ENCODE peak calls at places on chromosomes 16 and 17, in nine cellular contexts. T, H, F, Z, R, C, U, Q and E are unnamed samples.

GRCh38 chr17:54780238-54780637 is 120.4 kb upstream of the TOM1L1 start:
- DNase-seq in T (no peak), H (no peak), F (no peak), Z (no peak), R (no peak), C (no peak), U (no peak), Q (no peak), E (no peak)

GRCh38 chr17:42270596-42270995 is 5.6 kb downstream of the STAT5B start:
- DNase-seq in T (no peak), H (no peak), F (no peak), Z (no peak), R (no peak), C (no peak), U (no peak), Q (no peak), E (no peak)

GRCh38 chr16:72198021-72198420 is 26.1 kb upstream of the PMFBP1 start:
- DNase-seq in T (no peak), H (peak), F (no peak), Z (no peak), R (peak), C (no peak), U (no peak), Q (peak), E (no peak)

GRCh38 chr16:56625140-56625942 is at the start of gene MT1E:
- DNase-seq in T (no peak), H (peak), F (peak), Z (no peak), R (peak), C (no peak), U (no peak), Q (no peak), E (no peak)

GRCh38 chr16:73020409-73020884 is 27.5 kb downstream of the ZFHX3 start:
- DNase-seq in T (no peak), H (peak), F (peak), Z (no peak), R (peak), C (no peak), U (no peak), Q (peak), E (no peak)

GRCh38 chr17:61635913-61636432 is 45.0 kb upstream of the NACA2 start:
- DNase-seq in T (no peak), H (no peak), F (peak), Z (peak), R (peak), C (peak), U (no peak), Q (peak), E (peak)

GRCh38 chr16:48617104-48617503 is 7.1 kb upstream of the N4BP1 start:
- DNase-seq in T (no peak), H (peak), F (no peak), Z (no peak), R (no peak), C (no peak), U (no peak), Q (no peak), E (peak)

GRCh38 chr16:85473909-85474640 is 139.0 kb upstream of the GSE1 start:
- DNase-seq in T (no peak), H (peak), F (no peak), Z (no peak), R (no peak), C (no peak), U (no peak), Q (no peak), E (no peak)

GRCh38 chr16:23597003-23597756 is 1.1 kb upstream of the NDUFAB1 start:
- DNase-seq in T (peak), H (peak), F (peak), Z (peak), R (no peak), C (no peak), U (no peak), Q (peak), E (peak)

GRCh38 chr16:29696881-29697331 is 17.9 kb downstream of the QPRT start:
- DNase-seq in T (no peak), H (no peak), F (no peak), Z (no peak), R (no peak), C (no peak), U (no peak), Q (no peak), E (no peak)

GRCh38 chr17:41739661-41740352 is 5.4 kb upstream of the HAP1 start:
- DNase-seq in T (no peak), H (no peak), F (peak), Z (no peak), R (peak), C (no peak), U (no peak), Q (no peak), E (no peak)

GRCh38 chr16:9351440-9351839 is 260.0 kb downstream of the HAPSTR1 start:
- DNase-seq in T (no peak), H (no peak), F (peak), Z (no peak), R (no peak), C (no peak), U (no peak), Q (no peak), E (no peak)

GRCh38 chr16:58510097-58510775 is 5.1 kb upstream of the SETD6 start:
- DNase-seq in T (no peak), H (peak), F (no peak), Z (no peak), R (no peak), C (no peak), U (no peak), Q (no peak), E (no peak)

GRCh38 chr16:49057391-49057790 is 224.2 kb downstream of the CBLN1 start:
- DNase-seq in T (no peak), H (no peak), F (no peak), Z (no peak), R (no peak), C (no peak), U (no peak), Q (no peak), E (no peak)

GRCh38 chr16:86231321-86231995 is 278.9 kb upstream of the FOXF1 start:
- DNase-seq in T (no peak), H (peak), F (no peak), Z (no peak), R (no peak), C (no peak), U (no peak), Q (no peak), E (no peak)

GRCh38 chr17:27239046-27239445 is 54.9 kb upstream of the WSB1 start:
- DNase-seq in T (no peak), H (no peak), F (no peak), Z (no peak), R (no peak), C (no peak), U (no peak), Q (no peak), E (no peak)

GRCh38 chr16:80552277-80552676 is 11.5 kb downstream of the DYNLRB2 start:
- DNase-seq in T (no peak), H (no peak), F (no peak), Z (no peak), R (no peak), C (no peak), U (no peak), Q (no peak), E (no peak)

GRCh38 chr16:86566601-86566965 is at the start of gene FOXC2:
- DNase-seq in T (no peak), H (peak), F (no peak), Z (no peak), R (peak), C (no peak), U (no peak), Q (peak), E (no peak)

GRCh38 chr17:38789185-38789584 is 10.2 kb downstream of the PIP4K2B start:
- DNase-seq in T (no peak), H (no peak), F (no peak), Z (no peak), R (no peak), C (no peak), U (no peak), Q (no peak), E (no peak)

GRCh38 chr17:34503804-34504203 is 75.6 kb upstream of the TMEM132E start:
- DNase-seq in T (no peak), H (no peak), F (no peak), Z (no peak), R (no peak), C (no peak), U (no peak), Q (no peak), E (no peak)

GRCh38 chr17:42814633-42815399 is 9.3 kb downstream of the BECN1 start:
- DNase-seq in T (no peak), H (no peak), F (no peak), Z (no peak), R (peak), C (no peak), U (no peak), Q (no peak), E (no peak)

GRCh38 chr17:74410001-74410443 is 21.9 kb upstream of the GPRC5C start:
- DNase-seq in T (no peak), H (no peak), F (no peak), Z (no peak), R (no peak), C (no peak), U (no peak), Q (no peak), E (no peak)

GRCh38 chr16:66275795-66276428 is 90.6 kb upstream of the CDH5 start:
- DNase-seq in T (peak), H (peak), F (peak), Z (no peak), R (peak), C (peak), U (no peak), Q (peak), E (no peak)

GRCh38 chr17:14772776-14773175 is 471.9 kb downstream of the HS3ST3B1 start:
- DNase-seq in T (no peak), H (no peak), F (no peak), Z (no peak), R (no peak), C (no peak), U (no peak), Q (no peak), E (no peak)

GRCh38 chr16:50303605-50304466 is 37.5 kb downstream of the ADCY7 start:
- DNase-seq in T (no peak), H (peak), F (no peak), Z (no peak), R (no peak), C (no peak), U (no peak), Q (peak), E (peak)

GRCh38 chr16:67546091-67546501 is 16.2 kb upstream of the CTCF start:
- DNase-seq in T (no peak), H (no peak), F (no peak), Z (no peak), R (no peak), C (no peak), U (no peak), Q (no peak), E (no peak)

GRCh38 chr17:4161560-4162221 is 18.7 kb downstream of the CYB5D2 start:
- DNase-seq in T (no peak), H (no peak), F (no peak), Z (no peak), R (peak), C (no peak), U (no peak), Q (peak), E (peak)

GRCh38 chr17:39235555-39236221 is 9.9 kb upstream of the STAC2 start:
- DNase-seq in T (peak), H (no peak), F (peak), Z (peak), R (peak), C (peak), U (no peak), Q (peak), E (peak)

GRCh38 chr16:89530401-89531381 is 22.5 kb downstream of the SPG7 start:
- DNase-seq in T (no peak), H (no peak), F (no peak), Z (no peak), R (no peak), C (no peak), U (no peak), Q (no peak), E (no peak)

GRCh38 chr16:20519231-20519630 is 56.9 kb downstream of the ACSM2B start:
- DNase-seq in T (no peak), H (no peak), F (no peak), Z (no peak), R (no peak), C (no peak), U (no peak), Q (no peak), E (no peak)

GRCh38 chr17:26809033-26809432 is 484.9 kb upstream of the WSB1 start:
- DNase-seq in T (peak), H (no peak), F (no peak), Z (no peak), R (peak), C (no peak), U (no peak), Q (no peak), E (no peak)

GRCh38 chr17:75289832-75290337 is 652 bp upstream of the SLC25A19 start:
- DNase-seq in T (no peak), H (peak), F (no peak), Z (peak), R (peak), C (no peak), U (peak), Q (no peak), E (peak)

GRCh38 chr17:75617675-75618074 is 15.6 kb upstream of the SMIM5 start:
- DNase-seq in T (no peak), H (no peak), F (no peak), Z (no peak), R (no peak), C (no peak), U (no peak), Q (no peak), E (no peak)

GRCh38 chr16:79165541-79165940 is 435.0 kb downstream of the MAF start:
- DNase-seq in T (no peak), H (no peak), F (no peak), Z (no peak), R (no peak), C (no peak), U (no peak), Q (no peak), E (no peak)

GRCh38 chr17:9702916-9703780 is 57.8 kb downstream of the USP43 start:
- DNase-seq in T (no peak), H (no peak), F (no peak), Z (no peak), R (no peak), C (no peak), U (no peak), Q (no peak), E (no peak)

GRCh38 chr16:79286646-79287423 is 313.7 kb downstream of the MAF start:
- DNase-seq in T (no peak), H (peak), F (no peak), Z (no peak), R (no peak), C (peak), U (no peak), Q (no peak), E (no peak)

GRCh38 chr16:85418978-85419491 is 194.1 kb upstream of the GSE1 start:
- DNase-seq in T (no peak), H (peak), F (no peak), Z (no peak), R (no peak), C (no peak), U (no peak), Q (no peak), E (no peak)

GRCh38 chr17:2438823-2439222 is 38.0 kb upstream of the MNT start:
- DNase-seq in T (no peak), H (no peak), F (no peak), Z (no peak), R (peak), C (no peak), U (no peak), Q (no peak), E (no peak)

GRCh38 chr17:43736389-43736788 is 22.2 kb downstream of the SOST start:
- DNase-seq in T (no peak), H (no peak), F (no peak), Z (no peak), R (no peak), C (no peak), U (no peak), Q (no peak), E (no peak)

GRCh38 chr17:4576729-4577322 is 7.5 kb upstream of the SMTNL2 start:
- DNase-seq in T (no peak), H (no peak), F (no peak), Z (no peak), R (no peak), C (no peak), U (no peak), Q (no peak), E (no peak)